ENCODE peak calls at places on chromosomes 2 and 18, in five cellular contexts. M is Daoy; I is stimulated activated CD4-positive, alpha-beta T cell treated with anti-CD3 and anti-CD28 coated beads, Interleukin-1b, Interleukin-23, amount 100 ng/mL, for 24 hours; E is small intestine; S is GM04503. Y is an unnamed sample.

GRCh38 chr2:12448846-12449480 is 267.8 kb upstream of the TRIB2 start:
- DNase-seq in M (no peak), I (no peak), E (no peak), S (no peak), Y (no peak)

GRCh38 chr2:111900859-111901258 is 2.5 kb downstream of the MERTK start:
- DNase-seq in M (peak), I (no peak), E (peak), S (no peak), Y (no peak)

GRCh38 chr2:217650229-217650628 is 352.6 kb downstream of the TNS1 start:
- DNase-seq in M (peak), I (no peak), E (peak), S (no peak), Y (no peak)

GRCh38 chr2:149662556-149662955 is 75.0 kb upstream of the MMADHC start:
- DNase-seq in M (no peak), I (no peak), E (no peak), S (no peak), Y (no peak)

GRCh38 chr2:50392185-50392584 is 639.7 kb downstream of the NRXN1 start:
- DNase-seq in M (no peak), I (no peak), E (no peak), S (no peak), Y (no peak)

GRCh38 chr18:58896268-58896667 is 31.6 kb downstream of the ZNF532 start:
- DNase-seq in M (no peak), I (no peak), E (no peak), S (no peak), Y (no peak)

GRCh38 chr2:217367464-217367863 is 507.6 kb upstream of the TNP1 start:
- DNase-seq in M (peak), I (no peak), E (no peak), S (no peak), Y (no peak)

GRCh38 chr2:26982102-26982742 is 11.8 kb downstream of the MAPRE3 start:
- DNase-seq in M (peak), I (no peak), E (peak), S (no peak), Y (peak)

GRCh38 chr2:46706264-46706983 is 209.2 kb downstream of the MCFD2 start:
- DNase-seq in M (no peak), I (no peak), E (no peak), S (no peak), Y (no peak)

GRCh38 chr2:117058366-117058765 is 756.1 kb upstream of the DDX18 start:
- DNase-seq in M (no peak), I (no peak), E (peak), S (no peak), Y (no peak)

GRCh38 chr2:96147593-96148201 is 2.5 kb upstream of the DUSP2 start:
- DNase-seq in M (no peak), I (no peak), E (no peak), S (no peak), Y (peak)

GRCh38 chr2:12594590-12594989 is 122.1 kb upstream of the TRIB2 start:
- DNase-seq in M (no peak), I (no peak), E (no peak), S (no peak), Y (no peak)

GRCh38 chr2:215421859-215422461 is 13.9 kb downstream of the FN1 start:
- DNase-seq in M (no peak), I (no peak), E (no peak), S (no peak), Y (no peak)

GRCh38 chr2:53498210-53498609 is 269.4 kb upstream of the CHAC2 start:
- DNase-seq in M (no peak), I (no peak), E (no peak), S (no peak), Y (no peak)

GRCh38 chr2:55309441-55309840 is 40.4 kb upstream of the MTIF2 start:
- DNase-seq in M (peak), I (no peak), E (no peak), S (peak), Y (no peak)

GRCh38 chr2:6538607-6539006 is 327.1 kb downstream of the CMPK2 start:
- DNase-seq in M (no peak), I (no peak), E (no peak), S (no peak), Y (no peak)

GRCh38 chr2:85501244-85501643 is 37.7 kb upstream of the MAT2A start:
- DNase-seq in M (peak), I (no peak), E (peak), S (no peak), Y (no peak)

GRCh38 chr2:18742382-18742781 is 153.0 kb upstream of the NT5C1B start:
- DNase-seq in M (no peak), I (no peak), E (no peak), S (no peak), Y (no peak)

GRCh38 chr18:59141294-59142068 is 1.8 kb downstream of the SEC11C start:
- DNase-seq in M (no peak), I (no peak), E (peak), S (no peak), Y (no peak)

GRCh38 chr2:82811946-82812345 is 1647.1 kb downstream of the SUCLG1 start:
- DNase-seq in M (no peak), I (no peak), E (no peak), S (no peak), Y (no peak)

Y was measured in ascending aorta.